ENCODE peak calls at places on chromosomes 13 and 19, in six cellular contexts. One of them, this sample, is unnamed.

GRCh38 chr19:12836529-12836863 is 1.8 kb upstream of the MAST1 start:
- DNase-seq in CD8-positive, alpha-beta memory T cell: no peak
- DNase-seq in left colon: no peak
- DNase-seq in neuronal stem cell: no peak
- DNase-seq in stimulated activated CD4-positive, alpha-beta T cell treated with anti-CD3 and anti-CD28 coated beads, Interleukin-12 subunit alpha, Interleukin-12 subunit beta, amount 100 ng/mL, for 4 hours: no peak
- DNase-seq in amniotic stem cell: no peak
- DNase-seq in this sample: no peak

GRCh38 chr19:48396010-48396870 is 2.8 kb downstream of the GRIN2D start:
- DNase-seq in CD8-positive, alpha-beta memory T cell: no peak
- DNase-seq in left colon: no peak
- DNase-seq in neuronal stem cell: no peak
- DNase-seq in stimulated activated CD4-positive, alpha-beta T cell treated with anti-CD3 and anti-CD28 coated beads, Interleukin-12 subunit alpha, Interleukin-12 subunit beta, amount 100 ng/mL, for 4 hours: no peak
- DNase-seq in amniotic stem cell: no peak
- DNase-seq in this sample: no peak

GRCh38 chr19:18176367-18177310 is 3.0 kb downstream of the IFI30 start:
- DNase-seq in CD8-positive, alpha-beta memory T cell: no peak
- DNase-seq in left colon: no peak
- DNase-seq in neuronal stem cell: no peak
- DNase-seq in stimulated activated CD4-positive, alpha-beta T cell treated with anti-CD3 and anti-CD28 coated beads, Interleukin-12 subunit alpha, Interleukin-12 subunit beta, amount 100 ng/mL, for 4 hours: no peak
- DNase-seq in amniotic stem cell: no peak
- DNase-seq in this sample: no peak

GRCh38 chr13:23547000-23547590 is 23.1 kb upstream of the TNFRSF19 start:
- DNase-seq in CD8-positive, alpha-beta memory T cell: no peak
- DNase-seq in left colon: no peak
- DNase-seq in neuronal stem cell: no peak
- DNase-seq in stimulated activated CD4-positive, alpha-beta T cell treated with anti-CD3 and anti-CD28 coated beads, Interleukin-12 subunit alpha, Interleukin-12 subunit beta, amount 100 ng/mL, for 4 hours: no peak
- DNase-seq in amniotic stem cell: no peak
- DNase-seq in this sample: no peak

GRCh38 chr19:48353682-48354081 is 10.1 kb downstream of the TMEM143 start:
- DNase-seq in CD8-positive, alpha-beta memory T cell: no peak
- DNase-seq in left colon: no peak
- DNase-seq in neuronal stem cell: no peak
- DNase-seq in stimulated activated CD4-positive, alpha-beta T cell treated with anti-CD3 and anti-CD28 coated beads, Interleukin-12 subunit alpha, Interleukin-12 subunit beta, amount 100 ng/mL, for 4 hours: no peak
- DNase-seq in amniotic stem cell: no peak
- DNase-seq in this sample: no peak

GRCh38 chr19:50793558-50794065 is 3.4 kb downstream of the ACP4 start:
- DNase-seq in CD8-positive, alpha-beta memory T cell: no peak
- DNase-seq in left colon: no peak
- DNase-seq in neuronal stem cell: no peak
- DNase-seq in stimulated activated CD4-positive, alpha-beta T cell treated with anti-CD3 and anti-CD28 coated beads, Interleukin-12 subunit alpha, Interleukin-12 subunit beta, amount 100 ng/mL, for 4 hours: no peak
- DNase-seq in amniotic stem cell: no peak
- DNase-seq in this sample: no peak

GRCh38 chr19:6632002-6632621 is 37.8 kb downstream of the TNFSF14 start:
- DNase-seq in CD8-positive, alpha-beta memory T cell: peak
- DNase-seq in left colon: peak
- DNase-seq in neuronal stem cell: peak
- DNase-seq in stimulated activated CD4-positive, alpha-beta T cell treated with anti-CD3 and anti-CD28 coated beads, Interleukin-12 subunit alpha, Interleukin-12 subunit beta, amount 100 ng/mL, for 4 hours: peak
- DNase-seq in amniotic stem cell: peak
- DNase-seq in this sample: peak

GRCh38 chr19:1055886-1056620 is 10.9 kb upstream of the ARHGAP45 start:
- DNase-seq in CD8-positive, alpha-beta memory T cell: no peak
- DNase-seq in left colon: no peak
- DNase-seq in neuronal stem cell: no peak
- DNase-seq in stimulated activated CD4-positive, alpha-beta T cell treated with anti-CD3 and anti-CD28 coated beads, Interleukin-12 subunit alpha, Interleukin-12 subunit beta, amount 100 ng/mL, for 4 hours: no peak
- DNase-seq in amniotic stem cell: no peak
- DNase-seq in this sample: no peak

GRCh38 chr13:99859178-99860177 is 112.1 kb downstream of the ZIC5 start:
- DNase-seq in CD8-positive, alpha-beta memory T cell: peak
- DNase-seq in left colon: no peak
- DNase-seq in neuronal stem cell: no peak
- DNase-seq in stimulated activated CD4-positive, alpha-beta T cell treated with anti-CD3 and anti-CD28 coated beads, Interleukin-12 subunit alpha, Interleukin-12 subunit beta, amount 100 ng/mL, for 4 hours: peak
- DNase-seq in amniotic stem cell: no peak
- DNase-seq in this sample: no peak

GRCh38 chr13:113785051-113786010 is 26.3 kb downstream of the TMEM255B start:
- DNase-seq in CD8-positive, alpha-beta memory T cell: no peak
- DNase-seq in left colon: no peak
- DNase-seq in neuronal stem cell: no peak
- DNase-seq in stimulated activated CD4-positive, alpha-beta T cell treated with anti-CD3 and anti-CD28 coated beads, Interleukin-12 subunit alpha, Interleukin-12 subunit beta, amount 100 ng/mL, for 4 hours: no peak
- DNase-seq in amniotic stem cell: no peak
- DNase-seq in this sample: no peak

GRCh38 chr19:46486358-46486757 is 9.3 kb downstream of the PNMA8B start:
- DNase-seq in CD8-positive, alpha-beta memory T cell: no peak
- DNase-seq in left colon: no peak
- DNase-seq in neuronal stem cell: no peak
- DNase-seq in stimulated activated CD4-positive, alpha-beta T cell treated with anti-CD3 and anti-CD28 coated beads, Interleukin-12 subunit alpha, Interleukin-12 subunit beta, amount 100 ng/mL, for 4 hours: no peak
- DNase-seq in amniotic stem cell: no peak
- DNase-seq in this sample: no peak

GRCh38 chr19:29963576-29963975 is 21.5 kb downstream of the URI1 start:
- DNase-seq in CD8-positive, alpha-beta memory T cell: no peak
- DNase-seq in left colon: no peak
- DNase-seq in neuronal stem cell: no peak
- DNase-seq in stimulated activated CD4-positive, alpha-beta T cell treated with anti-CD3 and anti-CD28 coated beads, Interleukin-12 subunit alpha, Interleukin-12 subunit beta, amount 100 ng/mL, for 4 hours: no peak
- DNase-seq in amniotic stem cell: no peak
- DNase-seq in this sample: no peak

GRCh38 chr13:51966186-51966585 is 45.1 kb downstream of the ATP7B start:
- DNase-seq in CD8-positive, alpha-beta memory T cell: no peak
- DNase-seq in left colon: no peak
- DNase-seq in neuronal stem cell: no peak
- DNase-seq in stimulated activated CD4-positive, alpha-beta T cell treated with anti-CD3 and anti-CD28 coated beads, Interleukin-12 subunit alpha, Interleukin-12 subunit beta, amount 100 ng/mL, for 4 hours: no peak
- DNase-seq in amniotic stem cell: no peak
- DNase-seq in this sample: no peak

GRCh38 chr13:99256709-99257108 is 1.5 kb downstream of the GPR18 start:
- DNase-seq in CD8-positive, alpha-beta memory T cell: no peak
- DNase-seq in left colon: no peak
- DNase-seq in neuronal stem cell: no peak
- DNase-seq in stimulated activated CD4-positive, alpha-beta T cell treated with anti-CD3 and anti-CD28 coated beads, Interleukin-12 subunit alpha, Interleukin-12 subunit beta, amount 100 ng/mL, for 4 hours: no peak
- DNase-seq in amniotic stem cell: no peak
- DNase-seq in this sample: no peak

GRCh38 chr19:55777528-55777927 is 8.6 kb downstream of the RFPL4AL1 start:
- DNase-seq in CD8-positive, alpha-beta memory T cell: no peak
- DNase-seq in left colon: no peak
- DNase-seq in neuronal stem cell: no peak
- DNase-seq in stimulated activated CD4-positive, alpha-beta T cell treated with anti-CD3 and anti-CD28 coated beads, Interleukin-12 subunit alpha, Interleukin-12 subunit beta, amount 100 ng/mL, for 4 hours: no peak
- DNase-seq in amniotic stem cell: no peak
- DNase-seq in this sample: no peak

GRCh38 chr13:36214163-36214921 is at the start of gene SOHLH2:
- DNase-seq in CD8-positive, alpha-beta memory T cell: no peak
- DNase-seq in left colon: no peak
- DNase-seq in neuronal stem cell: no peak
- DNase-seq in stimulated activated CD4-positive, alpha-beta T cell treated with anti-CD3 and anti-CD28 coated beads, Interleukin-12 subunit alpha, Interleukin-12 subunit beta, amount 100 ng/mL, for 4 hours: no peak
- DNase-seq in amniotic stem cell: no peak
- DNase-seq in this sample: no peak

GRCh38 chr13:48978942-48979601 is 3.4 kb downstream of the FNDC3A start:
- DNase-seq in CD8-positive, alpha-beta memory T cell: no peak
- DNase-seq in left colon: no peak
- DNase-seq in neuronal stem cell: no peak
- DNase-seq in stimulated activated CD4-positive, alpha-beta T cell treated with anti-CD3 and anti-CD28 coated beads, Interleukin-12 subunit alpha, Interleukin-12 subunit beta, amount 100 ng/mL, for 4 hours: no peak
- DNase-seq in amniotic stem cell: no peak
- DNase-seq in this sample: no peak

GRCh38 chr19:15147090-15147489 is 39.9 kb downstream of the SYDE1 start:
- DNase-seq in CD8-positive, alpha-beta memory T cell: no peak
- DNase-seq in left colon: no peak
- DNase-seq in neuronal stem cell: no peak
- DNase-seq in stimulated activated CD4-positive, alpha-beta T cell treated with anti-CD3 and anti-CD28 coated beads, Interleukin-12 subunit alpha, Interleukin-12 subunit beta, amount 100 ng/mL, for 4 hours: no peak
- DNase-seq in amniotic stem cell: no peak
- DNase-seq in this sample: no peak

GRCh38 chr13:30704596-30704995 is 30.7 kb upstream of the ALOX5AP start:
- DNase-seq in CD8-positive, alpha-beta memory T cell: no peak
- DNase-seq in left colon: no peak
- DNase-seq in neuronal stem cell: no peak
- DNase-seq in stimulated activated CD4-positive, alpha-beta T cell treated with anti-CD3 and anti-CD28 coated beads, Interleukin-12 subunit alpha, Interleukin-12 subunit beta, amount 100 ng/mL, for 4 hours: no peak
- DNase-seq in amniotic stem cell: no peak
- DNase-seq in this sample: no peak

GRCh38 chr13:18949970-18950369 is 231.7 kb downstream of the TUBA3C start:
- DNase-seq in CD8-positive, alpha-beta memory T cell: no peak
- DNase-seq in left colon: no peak
- DNase-seq in neuronal stem cell: no peak
- DNase-seq in stimulated activated CD4-positive, alpha-beta T cell treated with anti-CD3 and anti-CD28 coated beads, Interleukin-12 subunit alpha, Interleukin-12 subunit beta, amount 100 ng/mL, for 4 hours: no peak
- DNase-seq in amniotic stem cell: no peak
- DNase-seq in this sample: no peak

GRCh38 chr19:7552781-7553180 is 17.3 kb downstream of the PNPLA6 start:
- DNase-seq in CD8-positive, alpha-beta memory T cell: no peak
- DNase-seq in left colon: no peak
- DNase-seq in neuronal stem cell: no peak
- DNase-seq in stimulated activated CD4-positive, alpha-beta T cell treated with anti-CD3 and anti-CD28 coated beads, Interleukin-12 subunit alpha, Interleukin-12 subunit beta, amount 100 ng/mL, for 4 hours: no peak
- DNase-seq in amniotic stem cell: no peak
- DNase-seq in this sample: no peak

GRCh38 chr13:50527612-50528509 is 315.6 kb downstream of the DLEU7 start:
- DNase-seq in CD8-positive, alpha-beta memory T cell: no peak
- DNase-seq in left colon: no peak
- DNase-seq in neuronal stem cell: no peak
- DNase-seq in stimulated activated CD4-positive, alpha-beta T cell treated with anti-CD3 and anti-CD28 coated beads, Interleukin-12 subunit alpha, Interleukin-12 subunit beta, amount 100 ng/mL, for 4 hours: no peak
- DNase-seq in amniotic stem cell: no peak
- DNase-seq in this sample: no peak

GRCh38 chr19:35013047-35013819 is 13.1 kb downstream of the GRAMD1A start:
- DNase-seq in CD8-positive, alpha-beta memory T cell: peak
- DNase-seq in left colon: peak
- DNase-seq in neuronal stem cell: no peak
- DNase-seq in stimulated activated CD4-positive, alpha-beta T cell treated with anti-CD3 and anti-CD28 coated beads, Interleukin-12 subunit alpha, Interleukin-12 subunit beta, amount 100 ng/mL, for 4 hours: peak
- DNase-seq in amniotic stem cell: no peak
- DNase-seq in this sample: peak

GRCh38 chr19:38213911-38214625 is 10.0 kb downstream of the DPF1 start:
- DNase-seq in CD8-positive, alpha-beta memory T cell: peak
- DNase-seq in left colon: no peak
- DNase-seq in neuronal stem cell: no peak
- DNase-seq in stimulated activated CD4-positive, alpha-beta T cell treated with anti-CD3 and anti-CD28 coated beads, Interleukin-12 subunit alpha, Interleukin-12 subunit beta, amount 100 ng/mL, for 4 hours: peak
- DNase-seq in amniotic stem cell: no peak
- DNase-seq in this sample: peak

GRCh38 chr13:33509642-33510229 is 224.2 kb upstream of the STARD13 start:
- DNase-seq in CD8-positive, alpha-beta memory T cell: no peak
- DNase-seq in left colon: peak
- DNase-seq in neuronal stem cell: no peak
- DNase-seq in stimulated activated CD4-positive, alpha-beta T cell treated with anti-CD3 and anti-CD28 coated beads, Interleukin-12 subunit alpha, Interleukin-12 subunit beta, amount 100 ng/mL, for 4 hours: no peak
- DNase-seq in amniotic stem cell: no peak
- DNase-seq in this sample: no peak

GRCh38 chr19:56966697-56967299 is 126.3 kb upstream of the PEG3 start:
- DNase-seq in CD8-positive, alpha-beta memory T cell: no peak
- DNase-seq in left colon: no peak
- DNase-seq in neuronal stem cell: no peak
- DNase-seq in stimulated activated CD4-positive, alpha-beta T cell treated with anti-CD3 and anti-CD28 coated beads, Interleukin-12 subunit alpha, Interleukin-12 subunit beta, amount 100 ng/mL, for 4 hours: no peak
- DNase-seq in amniotic stem cell: no peak
- DNase-seq in this sample: no peak

GRCh38 chr19:36688058-36688457 is 646 bp downstream of the ZNF567 start:
- DNase-seq in CD8-positive, alpha-beta memory T cell: no peak
- DNase-seq in left colon: no peak
- DNase-seq in neuronal stem cell: no peak
- DNase-seq in stimulated activated CD4-positive, alpha-beta T cell treated with anti-CD3 and anti-CD28 coated beads, Interleukin-12 subunit alpha, Interleukin-12 subunit beta, amount 100 ng/mL, for 4 hours: no peak
- DNase-seq in amniotic stem cell: no peak
- DNase-seq in this sample: no peak

GRCh38 chr19:35132254-35132653 is 2.6 kb downstream of the LGI4 start:
- DNase-seq in CD8-positive, alpha-beta memory T cell: no peak
- DNase-seq in left colon: no peak
- DNase-seq in neuronal stem cell: no peak
- DNase-seq in stimulated activated CD4-positive, alpha-beta T cell treated with anti-CD3 and anti-CD28 coated beads, Interleukin-12 subunit alpha, Interleukin-12 subunit beta, amount 100 ng/mL, for 4 hours: no peak
- DNase-seq in amniotic stem cell: no peak
- DNase-seq in this sample: no peak